ENCODE peak calls at places on chromosomes 2 and 18, in five cellular contexts. One of them, this sample, is unnamed.

GRCh38 chr18:62500174-62500573 is 22.7 kb upstream of the ZCCHC2 start:
- DNase-seq in tibial artery: no peak
- DNase-seq in A549: no peak
- DNase-seq in GM23338: no peak
- DNase-seq in stomach: no peak
- DNase-seq in this sample: no peak

GRCh38 chr2:172438741-172439508 is 11.5 kb downstream of the ITGA6 start:
- DNase-seq in GM23338: no peak
- DNase-seq in A549: peak; percentile 50
- DNase-seq in stomach: peak; percentile 65
- DNase-seq in tibial artery: no peak
- DNase-seq in this sample: no peak

GRCh38 chr2:157336137-157336721 is 10.6 kb upstream of the ERMN start:
- DNase-seq in GM23338: peak; percentile 82
- DNase-seq in A549: no peak
- DNase-seq in tibial artery: no peak
- DNase-seq in stomach: peak; percentile 55
- DNase-seq in this sample: no peak

GRCh38 chr2:89833780-89834117 is 1142.3 kb downstream of the RPIA start:
- DNase-seq in A549: no peak
- DNase-seq in tibial artery: no peak
- DNase-seq in stomach: no peak
- DNase-seq in GM23338: peak; percentile 16
- DNase-seq in this sample: no peak

GRCh38 chr2:29747786-29748470 is 173.5 kb downstream of the ALK start:
- DNase-seq in tibial artery: no peak
- DNase-seq in GM23338: no peak
- DNase-seq in A549: peak; percentile 77
- DNase-seq in stomach: no peak
- DNase-seq in this sample: no peak

GRCh38 chr2:44778671-44779476 is 162.6 kb upstream of the SIX3 start:
- DNase-seq in tibial artery: no peak
- DNase-seq in GM23338: peak; percentile 88
- DNase-seq in stomach: no peak
- DNase-seq in A549: no peak
- DNase-seq in this sample: no peak

GRCh38 chr2:232955856-232956255 is 57.2 kb downstream of the NGEF start:
- DNase-seq in A549: no peak
- DNase-seq in GM23338: no peak
- DNase-seq in tibial artery: no peak
- DNase-seq in stomach: no peak
- DNase-seq in this sample: no peak

GRCh38 chr2:235908826-235909225 is 259.4 kb downstream of the GBX2 start:
- DNase-seq in stomach: no peak
- DNase-seq in GM23338: no peak
- DNase-seq in tibial artery: no peak
- DNase-seq in A549: no peak
- DNase-seq in this sample: no peak

GRCh38 chr2:30310411-30310810 is 79.1 kb downstream of the LBH start:
- DNase-seq in tibial artery: no peak
- DNase-seq in stomach: no peak
- DNase-seq in GM23338: no peak
- DNase-seq in A549: no peak
- DNase-seq in this sample: no peak

DNA sequence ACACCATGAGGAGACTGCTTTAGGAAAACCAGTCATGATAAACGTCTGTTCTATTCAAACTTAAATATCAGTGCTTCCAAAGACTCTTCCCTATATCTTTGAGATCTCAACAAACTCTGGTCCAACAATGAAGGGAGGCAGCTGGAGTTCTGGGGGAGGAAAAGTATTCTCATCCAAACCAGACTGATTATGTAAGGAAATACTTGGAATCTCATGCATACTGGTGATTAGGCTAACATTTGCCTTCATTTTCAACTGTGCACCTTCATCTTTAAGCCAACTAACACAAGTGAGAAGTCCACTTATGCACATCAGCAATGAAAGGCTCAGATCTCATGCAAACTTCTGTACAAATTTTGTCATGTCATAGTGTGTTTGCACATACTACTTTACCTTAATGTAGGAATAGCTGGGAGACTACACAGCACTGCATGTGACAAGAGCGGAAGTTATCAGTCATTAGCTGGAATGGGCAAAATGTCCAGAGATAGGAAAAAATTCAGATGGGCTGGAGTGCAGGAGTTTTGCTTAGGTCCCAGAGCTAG is 67.5 kb upstream of the STK17B start:
- DNase-seq in GM23338: no peak
- DNase-seq in tibial artery: no peak
- DNase-seq in stomach: no peak
- DNase-seq in A549: no peak
- DNase-seq in this sample: no peak
- H3K4me1 ChIP-seq in GM23338: peaks cover 6% of the 10 kb centered on the region
- H3K4me1 ChIP-seq in tibial artery: peaks cover 4% of the 10 kb centered on the region
- H3K4me1 ChIP-seq in stomach: peaks cover 9% of the 10 kb centered on the region
- H3K4me1 ChIP-seq in A549: peaks cover under 1% of the 10 kb centered on the region
- H3K4me1 ChIP-seq in this sample: peaks cover 38% of the 10 kb centered on the region

DNA sequence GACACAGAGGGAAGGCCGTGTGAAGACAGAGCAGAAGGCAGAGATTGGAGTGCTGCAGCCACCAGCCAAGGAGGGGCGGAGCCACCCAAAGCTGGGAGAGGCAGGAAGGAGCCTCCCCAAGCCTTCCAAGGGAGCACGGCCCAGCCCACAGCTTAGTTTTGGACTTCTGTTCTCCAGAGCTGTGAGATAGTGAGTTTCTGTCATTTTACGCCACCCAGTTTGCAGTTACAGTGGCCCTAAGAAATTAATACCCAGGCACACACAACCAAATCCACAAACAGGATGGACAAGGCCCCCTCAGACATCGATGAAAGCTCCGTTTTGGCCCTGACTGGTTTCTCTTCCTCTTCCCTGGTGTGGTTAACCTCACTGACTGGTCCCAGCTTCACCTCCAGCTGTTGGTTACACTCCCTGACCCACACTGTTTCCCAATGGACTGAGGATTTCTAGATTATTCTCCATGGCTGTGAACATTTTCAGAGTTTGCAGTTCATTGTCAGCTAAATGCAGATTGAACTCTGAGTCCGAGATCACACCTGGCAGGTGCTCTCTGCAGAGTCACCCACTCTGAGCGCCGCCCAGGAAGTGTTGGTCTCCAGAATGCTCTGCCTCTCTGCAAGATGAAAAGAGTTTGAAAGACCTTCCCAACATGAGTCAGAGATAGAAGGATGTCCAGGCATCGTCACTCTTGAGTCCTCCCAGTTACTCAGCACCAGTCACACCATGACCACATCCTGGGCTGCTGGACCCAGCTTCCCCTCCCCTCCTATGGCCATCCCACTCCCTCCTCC is 100.2 kb downstream of the TWIST2 start:
- DNase-seq in tibial artery: peak; percentile 77
- DNase-seq in A549: peak; percentile 39
- DNase-seq in GM23338: peak; percentile 10
- DNase-seq in stomach: peak; percentile 25
- DNase-seq in this sample: peak; percentile 60
- H3K27ac ChIP-seq in tibial artery: no peak overlapping the region
- H3K27ac ChIP-seq in A549: peak overlapping the region; percentile 16
- H3K27ac ChIP-seq in GM23338: no peak overlapping the region
- H3K27ac ChIP-seq in stomach: no peak overlapping the region
- H3K27ac ChIP-seq in this sample: no peak overlapping the region

GRCh38 chr2:234257859-234258561 is 207.5 kb downstream of the SPP2 start:
- DNase-seq in tibial artery: no peak
- DNase-seq in A549: peak; percentile 94
- DNase-seq in stomach: peak; percentile 46
- DNase-seq in GM23338: peak; percentile 67
- DNase-seq in this sample: no peak

GRCh38 chr2:234261736-234262135 is 211.2 kb downstream of the SPP2 start:
- DNase-seq in A549: no peak
- DNase-seq in GM23338: no peak
- DNase-seq in tibial artery: no peak
- DNase-seq in stomach: no peak
- DNase-seq in this sample: no peak

GRCh38 chr2:234256516-234256915 is 206.0 kb downstream of the SPP2 start:
- DNase-seq in GM23338: peak; percentile 43
- DNase-seq in stomach: no peak
- DNase-seq in tibial artery: no peak
- DNase-seq in A549: no peak
- DNase-seq in this sample: no peak

GRCh38 chr2:234259440-234259839 is 208.9 kb downstream of the SPP2 start:
- DNase-seq in A549: no peak
- DNase-seq in GM23338: no peak
- DNase-seq in stomach: no peak
- DNase-seq in tibial artery: no peak
- DNase-seq in this sample: no peak

GRCh38 chr2:234258562-234259141 is 208.2 kb downstream of the SPP2 start:
- DNase-seq in A549: peak; percentile 25
- DNase-seq in stomach: no peak
- DNase-seq in tibial artery: no peak
- DNase-seq in GM23338: no peak
- DNase-seq in this sample: no peak
- TF ChIP-seq CTCF in A549: no peak
- TF ChIP-seq CTCF in stomach: no peak
- TF ChIP-seq CTCF in tibial artery: no peak
- TF ChIP-seq CTCF in GM23338: no peak
- TF ChIP-seq CTCF in this sample: no peak

GRCh38 chr2:240584486-240585031 is 2.0 kb upstream of the CAPN10 start:
- DNase-seq in GM23338: peak; percentile 65
- DNase-seq in A549: no peak
- DNase-seq in stomach: no peak
- DNase-seq in tibial artery: no peak
- DNase-seq in this sample: peak; percentile 46
- H3K4me1 ChIP-seq in GM23338: peaks cover 20% of the 10 kb centered on the region
- H3K4me1 ChIP-seq in A549: peaks cover 36% of the 10 kb centered on the region
- H3K4me1 ChIP-seq in stomach: peaks cover 49% of the 10 kb centered on the region
- H3K4me1 ChIP-seq in tibial artery: peaks cover 46% of the 10 kb centered on the region
- H3K4me1 ChIP-seq in this sample: peaks cover 43% of the 10 kb centered on the region

GRCh38 chr2:130388221-130388907 is 32.5 kb downstream of the PTPN18 start:
- DNase-seq in A549: no peak
- DNase-seq in tibial artery: no peak
- DNase-seq in stomach: no peak
- DNase-seq in GM23338: no peak
- DNase-seq in this sample: no peak

GRCh38 chr2:130389363-130389762 is 33.5 kb downstream of the PTPN18 start:
- DNase-seq in GM23338: no peak
- DNase-seq in A549: no peak
- DNase-seq in tibial artery: no peak
- DNase-seq in stomach: no peak
- DNase-seq in this sample: no peak

GRCh38 chr2:130389783-130390182 is 33.9 kb downstream of the PTPN18 start:
- DNase-seq in A549: no peak
- DNase-seq in tibial artery: no peak
- DNase-seq in stomach: no peak
- DNase-seq in GM23338: no peak
- DNase-seq in this sample: no peak

GRCh38 chr2:130387071-130387400 is 31.2 kb downstream of the PTPN18 start:
- DNase-seq in tibial artery: no peak
- DNase-seq in A549: no peak
- DNase-seq in stomach: no peak
- DNase-seq in GM23338: no peak
- DNase-seq in this sample: no peak

GRCh38 chr2:130387804-130388203 is 31.9 kb downstream of the PTPN18 start:
- DNase-seq in stomach: no peak
- DNase-seq in A549: no peak
- DNase-seq in GM23338: no peak
- DNase-seq in tibial artery: no peak
- DNase-seq in this sample: no peak
- H3K27ac ChIP-seq in stomach: no peak overlapping the region
- H3K27ac ChIP-seq in A549: no peak overlapping the region
- H3K27ac ChIP-seq in GM23338: no peak overlapping the region
- H3K27ac ChIP-seq in tibial artery: no peak overlapping the region
- H3K27ac ChIP-seq in this sample: no peak overlapping the region

This sample was measured in upper lobe of right lung.